ENCODE peak calls at places on chromosomes 5 and 9, in nine cellular contexts. One of them, this sample, is unnamed.

GRCh38 chr5:68289576-68289975 is 74.0 kb downstream of the PIK3R1 start:
- DNase-seq in aorta: no peak
- DNase-seq in kidney tubule cell: no peak
- DNase-seq in GM12865: no peak
- DNase-seq in T-helper 2 cell: no peak
- DNase-seq in uterus: no peak
- DNase-seq in AG09309: no peak
- DNase-seq in naive thymus-derived CD8-positive, alpha-beta T cell: no peak
- DNase-seq in osteoblast: no peak
- DNase-seq in this sample: no peak

GRCh38 chr9:79630521-79631403 is 59.0 kb downstream of the TLE4 start:
- DNase-seq in aorta: no peak
- DNase-seq in kidney tubule cell: peak
- DNase-seq in GM12865: peak
- DNase-seq in T-helper 2 cell: no peak
- DNase-seq in uterus: no peak
- DNase-seq in AG09309: no peak
- DNase-seq in naive thymus-derived CD8-positive, alpha-beta T cell: no peak
- DNase-seq in osteoblast: no peak
- DNase-seq in this sample: no peak

GRCh38 chr5:136811551-136811950 is 446.2 kb upstream of the TRPC7 start:
- DNase-seq in aorta: no peak
- DNase-seq in kidney tubule cell: peak
- DNase-seq in GM12865: no peak
- DNase-seq in T-helper 2 cell: no peak
- DNase-seq in uterus: no peak
- DNase-seq in AG09309: peak
- DNase-seq in naive thymus-derived CD8-positive, alpha-beta T cell: no peak
- DNase-seq in osteoblast: peak
- DNase-seq in this sample: peak

GRCh38 chr5:174563899-174564298 is 160.5 kb upstream of the MSX2 start:
- DNase-seq in aorta: no peak
- DNase-seq in kidney tubule cell: no peak
- DNase-seq in GM12865: no peak
- DNase-seq in T-helper 2 cell: no peak
- DNase-seq in uterus: no peak
- DNase-seq in AG09309: no peak
- DNase-seq in naive thymus-derived CD8-positive, alpha-beta T cell: no peak
- DNase-seq in osteoblast: no peak
- DNase-seq in this sample: no peak

GRCh38 chr5:165981721-165982120 is 2309.7 kb upstream of the WWC1 start:
- DNase-seq in aorta: no peak
- DNase-seq in kidney tubule cell: no peak
- DNase-seq in GM12865: no peak
- DNase-seq in T-helper 2 cell: no peak
- DNase-seq in uterus: no peak
- DNase-seq in AG09309: no peak
- DNase-seq in naive thymus-derived CD8-positive, alpha-beta T cell: no peak
- DNase-seq in osteoblast: no peak
- DNase-seq in this sample: no peak

GRCh38 chr5:65100846-65101678 is 332.3 kb downstream of the CWC27 start:
- DNase-seq in aorta: peak
- DNase-seq in kidney tubule cell: peak
- DNase-seq in GM12865: peak
- DNase-seq in T-helper 2 cell: no peak
- DNase-seq in uterus: peak
- DNase-seq in AG09309: peak
- DNase-seq in naive thymus-derived CD8-positive, alpha-beta T cell: no peak
- DNase-seq in osteoblast: peak
- DNase-seq in this sample: peak

GRCh38 chr9:109918359-109919163 is 138.6 kb downstream of the PALM2AKAP2 start:
- DNase-seq in aorta: no peak
- DNase-seq in kidney tubule cell: no peak
- DNase-seq in GM12865: peak
- DNase-seq in T-helper 2 cell: peak
- DNase-seq in uterus: no peak
- DNase-seq in AG09309: no peak
- DNase-seq in naive thymus-derived CD8-positive, alpha-beta T cell: no peak
- DNase-seq in osteoblast: no peak
- DNase-seq in this sample: no peak

GRCh38 chr5:88396635-88397285 is 128.1 kb upstream of the TMEM161B start:
- DNase-seq in aorta: no peak
- DNase-seq in kidney tubule cell: no peak
- DNase-seq in GM12865: no peak
- DNase-seq in T-helper 2 cell: no peak
- DNase-seq in uterus: no peak
- DNase-seq in AG09309: no peak
- DNase-seq in naive thymus-derived CD8-positive, alpha-beta T cell: no peak
- DNase-seq in osteoblast: no peak
- DNase-seq in this sample: no peak

GRCh38 chr5:124658867-124659557 is 87.4 kb downstream of the ZNF608 start:
- DNase-seq in aorta: no peak
- DNase-seq in kidney tubule cell: peak
- DNase-seq in GM12865: peak
- DNase-seq in T-helper 2 cell: no peak
- DNase-seq in uterus: no peak
- DNase-seq in AG09309: no peak
- DNase-seq in naive thymus-derived CD8-positive, alpha-beta T cell: no peak
- DNase-seq in osteoblast: no peak
- DNase-seq in this sample: no peak

GRCh38 chr5:157342822-157343402 is 77.0 kb downstream of the CYFIP2 start:
- DNase-seq in aorta: no peak
- DNase-seq in kidney tubule cell: peak
- DNase-seq in GM12865: peak
- DNase-seq in T-helper 2 cell: no peak
- DNase-seq in uterus: no peak
- DNase-seq in AG09309: no peak
- DNase-seq in naive thymus-derived CD8-positive, alpha-beta T cell: no peak
- DNase-seq in osteoblast: peak
- DNase-seq in this sample: no peak

GRCh38 chr9:18362901-18363685 is 110.9 kb upstream of the ADAMTSL1 start:
- DNase-seq in aorta: no peak
- DNase-seq in kidney tubule cell: no peak
- DNase-seq in GM12865: no peak
- DNase-seq in T-helper 2 cell: no peak
- DNase-seq in uterus: no peak
- DNase-seq in AG09309: no peak
- DNase-seq in naive thymus-derived CD8-positive, alpha-beta T cell: no peak
- DNase-seq in osteoblast: peak
- DNase-seq in this sample: no peak

GRCh38 chr5:57774439-57774838 is 291.8 kb upstream of the ACTBL2 start:
- DNase-seq in aorta: no peak
- DNase-seq in kidney tubule cell: no peak
- DNase-seq in GM12865: no peak
- DNase-seq in T-helper 2 cell: no peak
- DNase-seq in uterus: no peak
- DNase-seq in AG09309: no peak
- DNase-seq in naive thymus-derived CD8-positive, alpha-beta T cell: no peak
- DNase-seq in osteoblast: no peak
- DNase-seq in this sample: no peak

GRCh38 chr9:110452227-110452801 is 114.7 kb upstream of the TXNDC8 start:
- DNase-seq in aorta: no peak
- DNase-seq in kidney tubule cell: peak
- DNase-seq in GM12865: peak
- DNase-seq in T-helper 2 cell: no peak
- DNase-seq in uterus: no peak
- DNase-seq in AG09309: no peak
- DNase-seq in naive thymus-derived CD8-positive, alpha-beta T cell: no peak
- DNase-seq in osteoblast: peak
- DNase-seq in this sample: no peak

GRCh38 chr5:72064801-72065570 is 42.3 kb upstream of the MAP1B start:
- DNase-seq in aorta: no peak
- DNase-seq in kidney tubule cell: no peak
- DNase-seq in GM12865: no peak
- DNase-seq in T-helper 2 cell: no peak
- DNase-seq in uterus: no peak
- DNase-seq in AG09309: no peak
- DNase-seq in naive thymus-derived CD8-positive, alpha-beta T cell: no peak
- DNase-seq in osteoblast: no peak
- DNase-seq in this sample: no peak

GRCh38 chr9:86792136-86792535 is 155.2 kb downstream of the GAS1 start:
- DNase-seq in aorta: no peak
- DNase-seq in kidney tubule cell: peak
- DNase-seq in GM12865: no peak
- DNase-seq in T-helper 2 cell: no peak
- DNase-seq in uterus: no peak
- DNase-seq in AG09309: no peak
- DNase-seq in naive thymus-derived CD8-positive, alpha-beta T cell: no peak
- DNase-seq in osteoblast: no peak
- DNase-seq in this sample: no peak

GRCh38 chr5:127878174-127878750 is 175.1 kb downstream of the CCDC192 start:
- DNase-seq in aorta: no peak
- DNase-seq in kidney tubule cell: peak
- DNase-seq in GM12865: peak
- DNase-seq in T-helper 2 cell: no peak
- DNase-seq in uterus: no peak
- DNase-seq in AG09309: no peak
- DNase-seq in naive thymus-derived CD8-positive, alpha-beta T cell: no peak
- DNase-seq in osteoblast: peak
- DNase-seq in this sample: no peak

GRCh38 chr5:33824516-33825195 is 67.1 kb downstream of the ADAMTS12 start:
- DNase-seq in aorta: no peak
- DNase-seq in kidney tubule cell: no peak
- DNase-seq in GM12865: peak
- DNase-seq in T-helper 2 cell: no peak
- DNase-seq in uterus: no peak
- DNase-seq in AG09309: peak
- DNase-seq in naive thymus-derived CD8-positive, alpha-beta T cell: no peak
- DNase-seq in osteoblast: peak
- DNase-seq in this sample: peak

GRCh38 chr5:175347027-175347426 is 97.0 kb downstream of the DRD1 start:
- DNase-seq in aorta: no peak
- DNase-seq in kidney tubule cell: peak
- DNase-seq in GM12865: no peak
- DNase-seq in T-helper 2 cell: no peak
- DNase-seq in uterus: no peak
- DNase-seq in AG09309: peak
- DNase-seq in naive thymus-derived CD8-positive, alpha-beta T cell: no peak
- DNase-seq in osteoblast: no peak
- DNase-seq in this sample: peak

GRCh38 chr5:117201016-117201415 is 626.4 kb upstream of the SEMA6A start:
- DNase-seq in aorta: no peak
- DNase-seq in kidney tubule cell: no peak
- DNase-seq in GM12865: no peak
- DNase-seq in T-helper 2 cell: no peak
- DNase-seq in uterus: no peak
- DNase-seq in AG09309: no peak
- DNase-seq in naive thymus-derived CD8-positive, alpha-beta T cell: no peak
- DNase-seq in osteoblast: no peak
- DNase-seq in this sample: no peak

GRCh38 chr5:6728011-6728794 is 15.0 kb downstream of the TENT4A start:
- DNase-seq in aorta: no peak
- DNase-seq in kidney tubule cell: peak
- DNase-seq in GM12865: peak
- DNase-seq in T-helper 2 cell: no peak
- DNase-seq in uterus: no peak
- DNase-seq in AG09309: no peak
- DNase-seq in naive thymus-derived CD8-positive, alpha-beta T cell: no peak
- DNase-seq in osteoblast: no peak
- DNase-seq in this sample: no peak

GRCh38 chr9:109467936-109468335 is 30.2 kb downstream of the PTPN3 start:
- DNase-seq in aorta: no peak
- DNase-seq in kidney tubule cell: no peak
- DNase-seq in GM12865: peak
- DNase-seq in T-helper 2 cell: no peak
- DNase-seq in uterus: no peak
- DNase-seq in AG09309: no peak
- DNase-seq in naive thymus-derived CD8-positive, alpha-beta T cell: no peak
- DNase-seq in osteoblast: no peak
- DNase-seq in this sample: no peak

GRCh38 chr5:98637607-98638006 is 135.9 kb upstream of the RGMB start:
- DNase-seq in aorta: no peak
- DNase-seq in kidney tubule cell: no peak
- DNase-seq in GM12865: no peak
- DNase-seq in T-helper 2 cell: no peak
- DNase-seq in uterus: no peak
- DNase-seq in AG09309: no peak
- DNase-seq in naive thymus-derived CD8-positive, alpha-beta T cell: no peak
- DNase-seq in osteoblast: no peak
- DNase-seq in this sample: no peak

GRCh38 chr5:14450055-14450524 is 131.5 kb upstream of the OTULINL start:
- DNase-seq in aorta: peak
- DNase-seq in kidney tubule cell: no peak
- DNase-seq in GM12865: peak
- DNase-seq in T-helper 2 cell: no peak
- DNase-seq in uterus: peak
- DNase-seq in AG09309: peak
- DNase-seq in naive thymus-derived CD8-positive, alpha-beta T cell: no peak
- DNase-seq in osteoblast: no peak
- DNase-seq in this sample: peak

GRCh38 chr5:73365990-73366667 is 82.4 kb downstream of the FOXD1 start:
- DNase-seq in aorta: no peak
- DNase-seq in kidney tubule cell: no peak
- DNase-seq in GM12865: no peak
- DNase-seq in T-helper 2 cell: no peak
- DNase-seq in uterus: no peak
- DNase-seq in AG09309: no peak
- DNase-seq in naive thymus-derived CD8-positive, alpha-beta T cell: no peak
- DNase-seq in osteoblast: no peak
- DNase-seq in this sample: no peak

GRCh38 chr5:77638763-77639451 is 394 bp upstream of the OTP start:
- DNase-seq in aorta: no peak
- DNase-seq in kidney tubule cell: no peak
- DNase-seq in GM12865: peak
- DNase-seq in T-helper 2 cell: no peak
- DNase-seq in uterus: no peak
- DNase-seq in AG09309: no peak
- DNase-seq in naive thymus-derived CD8-positive, alpha-beta T cell: no peak
- DNase-seq in osteoblast: peak
- DNase-seq in this sample: no peak

GRCh38 chr9:90881648-90882047 is 80.0 kb downstream of the SYK start:
- DNase-seq in aorta: no peak
- DNase-seq in kidney tubule cell: no peak
- DNase-seq in GM12865: peak
- DNase-seq in T-helper 2 cell: no peak
- DNase-seq in uterus: no peak
- DNase-seq in AG09309: no peak
- DNase-seq in naive thymus-derived CD8-positive, alpha-beta T cell: no peak
- DNase-seq in osteoblast: no peak
- DNase-seq in this sample: no peak

GRCh38 chr9:130470269-130470668 is 25.5 kb downstream of the ASS1 start:
- DNase-seq in aorta: no peak
- DNase-seq in kidney tubule cell: no peak
- DNase-seq in GM12865: no peak
- DNase-seq in T-helper 2 cell: no peak
- DNase-seq in uterus: no peak
- DNase-seq in AG09309: no peak
- DNase-seq in naive thymus-derived CD8-positive, alpha-beta T cell: no peak
- DNase-seq in osteoblast: no peak
- DNase-seq in this sample: no peak

This sample was measured in non-pigmented ciliary epithelial cell.